ENCODE peak calls at places on chromosomes 6 and 20, in five cellular contexts. One of them, this sample, is unnamed.

GRCh38 chr6:144006731-144007454 is 1.2 kb downstream of the PLAGL1 start:
- DNase-seq in PC-3: peak; percentile 74
- DNase-seq in GM23338: peak; percentile 33
- DNase-seq in HCT116: peak; percentile 16
- DNase-seq in hepatocyte: peak; percentile 50
- DNase-seq in this sample: peak; percentile 65

GRCh38 chr6:27592107-27592480 is 119.2 kb upstream of the ZNF184 start:
- DNase-seq in PC-3: no peak
- DNase-seq in GM23338: peak; percentile 47
- DNase-seq in HCT116: no peak
- DNase-seq in hepatocyte: peak; percentile 21
- DNase-seq in this sample: no peak

GRCh38 chr6:130587778-130588520 is 222.1 kb downstream of the TMEM200A start:
- DNase-seq in PC-3: peak; percentile 73
- DNase-seq in GM23338: no peak
- DNase-seq in HCT116: no peak
- DNase-seq in hepatocyte: no peak
- DNase-seq in this sample: peak; percentile 80

GRCh38 chr6:129498950-129499870 is 210.8 kb downstream of the ARHGAP18 start:
- DNase-seq in PC-3: peak; percentile 81
- DNase-seq in GM23338: peak; percentile 80
- DNase-seq in HCT116: peak; percentile 67
- DNase-seq in hepatocyte: peak; percentile 74
- DNase-seq in this sample: peak; percentile 72

GRCh38 chr20:23242104-23242503 is 108.5 kb upstream of the NXT1 start:
- DNase-seq in PC-3: no peak
- DNase-seq in GM23338: no peak
- DNase-seq in HCT116: no peak
- DNase-seq in hepatocyte: no peak
- DNase-seq in this sample: no peak

GRCh38 chr6:25227854-25228253 is 51.3 kb upstream of the CARMIL1 start:
- DNase-seq in PC-3: no peak
- DNase-seq in GM23338: no peak
- DNase-seq in HCT116: no peak
- DNase-seq in hepatocyte: no peak
- DNase-seq in this sample: no peak

GRCh38 chr20:41669708-41670263 is 51.6 kb upstream of the CHD6 start:
- DNase-seq in PC-3: no peak
- DNase-seq in GM23338: peak; percentile 11
- DNase-seq in HCT116: no peak
- DNase-seq in hepatocyte: no peak
- DNase-seq in this sample: peak; percentile 3

GRCh38 chr20:63087236-63087871 is 80.6 kb upstream of the BHLHE23 start:
- DNase-seq in PC-3: no peak
- DNase-seq in GM23338: no peak
- DNase-seq in HCT116: no peak
- DNase-seq in hepatocyte: no peak
- DNase-seq in this sample: no peak

GRCh38 chr6:158923801-158924498 is 76.1 kb downstream of the RSPH3 start:
- DNase-seq in PC-3: no peak
- DNase-seq in GM23338: no peak
- DNase-seq in HCT116: no peak
- DNase-seq in hepatocyte: no peak
- DNase-seq in this sample: peak; percentile 74

GRCh38 chr20:9408422-9409300 is 105.7 kb upstream of the LAMP5 start:
- DNase-seq in PC-3: peak; percentile 70
- DNase-seq in GM23338: no peak
- DNase-seq in HCT116: no peak
- DNase-seq in hepatocyte: no peak
- DNase-seq in this sample: peak; percentile 71

GRCh38 chr6:43076928-43077809 is 1.1 kb downstream of the PTK7 start:
- DNase-seq in PC-3: peak; percentile 53
- DNase-seq in GM23338: peak; percentile 86
- DNase-seq in HCT116: no peak
- DNase-seq in hepatocyte: peak; percentile 62
- DNase-seq in this sample: peak; percentile 72

GRCh38 chr6:89745728-89746127 is 73.9 kb downstream of the MDN1 start:
- DNase-seq in PC-3: no peak
- DNase-seq in GM23338: no peak
- DNase-seq in HCT116: no peak
- DNase-seq in hepatocyte: no peak
- DNase-seq in this sample: no peak

GRCh38 chr6:75219213-75219612 is 13.4 kb upstream of the COL12A1 start:
- DNase-seq in PC-3: no peak
- DNase-seq in GM23338: no peak
- DNase-seq in HCT116: no peak
- DNase-seq in hepatocyte: no peak
- DNase-seq in this sample: peak; percentile 57

GRCh38 chr20:58950603-58951002 is 30.5 kb upstream of the NELFCD start:
- DNase-seq in PC-3: no peak
- DNase-seq in GM23338: no peak
- DNase-seq in HCT116: no peak
- DNase-seq in hepatocyte: no peak
- DNase-seq in this sample: no peak

GRCh38 chr20:53427951-53428350 is 165.7 kb downstream of the ZNF217 start:
- DNase-seq in PC-3: no peak
- DNase-seq in GM23338: no peak
- DNase-seq in HCT116: no peak
- DNase-seq in hepatocyte: no peak
- DNase-seq in this sample: no peak

GRCh38 chr20:36147707-36148106 is 6.8 kb upstream of the EPB41L1 start:
- DNase-seq in PC-3: no peak
- DNase-seq in GM23338: no peak
- DNase-seq in HCT116: no peak
- DNase-seq in hepatocyte: peak; percentile 48
- DNase-seq in this sample: peak; percentile 63

GRCh38 chr6:132405143-132405915 is 4.1 kb upstream of the MOXD1 start:
- DNase-seq in PC-3: peak; percentile 45
- DNase-seq in GM23338: no peak
- DNase-seq in HCT116: no peak
- DNase-seq in hepatocyte: no peak
- DNase-seq in this sample: peak; percentile 77
- TF ChIP-seq EZH2 in PC-3: no peak
- TF ChIP-seq EZH2 in GM23338: no peak
- TF ChIP-seq EZH2 in HCT116: no peak
- TF ChIP-seq EZH2 in hepatocyte: no peak
- TF ChIP-seq EZH2 in this sample: no peak

GRCh38 chr20:50866036-50866685 is 65.1 kb downstream of the ADNP start:
- DNase-seq in PC-3: no peak
- DNase-seq in GM23338: no peak
- DNase-seq in HCT116: no peak
- DNase-seq in hepatocyte: no peak
- DNase-seq in this sample: no peak
- H3K79me2 ChIP-seq in PC-3: no peaks in the 10 kb centered on the region
- H3K79me2 ChIP-seq in GM23338: no peaks in the 10 kb centered on the region
- H3K79me2 ChIP-seq in HCT116: no peaks in the 10 kb centered on the region
- H3K79me2 ChIP-seq in hepatocyte: no peaks in the 10 kb centered on the region
- H3K79me2 ChIP-seq in this sample: no peaks in the 10 kb centered on the region

DNA sequence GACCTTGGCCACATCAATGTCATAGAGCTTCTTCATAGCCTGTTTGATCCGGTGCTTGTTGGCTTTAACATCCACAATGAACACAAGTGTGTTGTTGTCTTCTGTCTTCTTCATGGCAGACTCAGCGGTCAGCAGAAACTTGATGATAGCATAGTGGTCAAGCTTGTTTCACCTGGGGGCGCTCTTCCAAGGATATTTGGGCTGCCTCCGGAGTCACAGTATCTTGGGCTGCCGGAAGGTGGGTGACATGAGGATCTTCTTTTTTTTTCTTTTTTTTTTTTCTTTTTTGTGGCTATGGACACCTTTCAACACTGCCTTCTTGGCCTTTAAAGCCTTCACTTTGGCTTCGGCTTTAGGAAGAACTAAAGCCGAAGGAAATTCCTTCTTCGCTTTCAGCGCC is 244.6 kb downstream of the GJA1 start:
- DNase-seq in PC-3: no peak
- DNase-seq in GM23338: peak; percentile 39
- DNase-seq in HCT116: no peak
- DNase-seq in hepatocyte: no peak
- DNase-seq in this sample: no peak
- H3K9me2 ChIP-seq in PC-3: no peaks in the 10 kb centered on the region
- H3K9me2 ChIP-seq in GM23338: peaks cover 7% of the 10 kb centered on the region
- H3K9me2 ChIP-seq in HCT116: no peaks in the 10 kb centered on the region
- H3K9me2 ChIP-seq in hepatocyte: no peaks in the 10 kb centered on the region
- H3K9me2 ChIP-seq in this sample: no peaks in the 10 kb centered on the region

GRCh38 chr6:35087361-35088280 is 53.5 kb downstream of the TCP11 start:
- DNase-seq in PC-3: no peak
- DNase-seq in GM23338: no peak
- DNase-seq in HCT116: no peak
- DNase-seq in hepatocyte: peak; percentile 6
- DNase-seq in this sample: no peak
- TF ChIP-seq EZH2 in PC-3: no peak
- TF ChIP-seq EZH2 in GM23338: no peak
- TF ChIP-seq EZH2 in HCT116: no peak
- TF ChIP-seq EZH2 in hepatocyte: no peak
- TF ChIP-seq EZH2 in this sample: no peak

GRCh38 chr20:3995749-3996305 is 19.5 kb downstream of the RNF24 start:
- DNase-seq in PC-3: no peak
- DNase-seq in GM23338: no peak
- DNase-seq in HCT116: no peak
- DNase-seq in hepatocyte: no peak
- DNase-seq in this sample: no peak

GRCh38 chr20:3990741-3991140 is 24.6 kb downstream of the RNF24 start:
- DNase-seq in PC-3: no peak
- DNase-seq in GM23338: no peak
- DNase-seq in HCT116: no peak
- DNase-seq in hepatocyte: no peak
- DNase-seq in this sample: no peak

GRCh38 chr20:3994125-3994524 is 21.2 kb downstream of the RNF24 start:
- DNase-seq in PC-3: no peak
- DNase-seq in GM23338: no peak
- DNase-seq in HCT116: no peak
- DNase-seq in hepatocyte: no peak
- DNase-seq in this sample: no peak

GRCh38 chr20:3995067-3995748 is 20.1 kb downstream of the RNF24 start:
- DNase-seq in PC-3: peak; percentile 36
- DNase-seq in GM23338: peak; percentile 45
- DNase-seq in HCT116: no peak
- DNase-seq in hepatocyte: no peak
- DNase-seq in this sample: peak; percentile 83

GRCh38 chr20:3993109-3993508 is 22.2 kb downstream of the RNF24 start:
- DNase-seq in PC-3: no peak
- DNase-seq in GM23338: no peak
- DNase-seq in HCT116: no peak
- DNase-seq in hepatocyte: no peak
- DNase-seq in this sample: no peak
- H3K79me2 ChIP-seq in PC-3: no peaks in the 10 kb centered on the region
- H3K79me2 ChIP-seq in GM23338: peaks cover 8% of the 10 kb centered on the region
- H3K79me2 ChIP-seq in HCT116: peaks cover 2% of the 10 kb centered on the region
- H3K79me2 ChIP-seq in hepatocyte: peaks cover 47% of the 10 kb centered on the region
- H3K79me2 ChIP-seq in this sample: peaks cover 97% of the 10 kb centered on the region

DNA sequence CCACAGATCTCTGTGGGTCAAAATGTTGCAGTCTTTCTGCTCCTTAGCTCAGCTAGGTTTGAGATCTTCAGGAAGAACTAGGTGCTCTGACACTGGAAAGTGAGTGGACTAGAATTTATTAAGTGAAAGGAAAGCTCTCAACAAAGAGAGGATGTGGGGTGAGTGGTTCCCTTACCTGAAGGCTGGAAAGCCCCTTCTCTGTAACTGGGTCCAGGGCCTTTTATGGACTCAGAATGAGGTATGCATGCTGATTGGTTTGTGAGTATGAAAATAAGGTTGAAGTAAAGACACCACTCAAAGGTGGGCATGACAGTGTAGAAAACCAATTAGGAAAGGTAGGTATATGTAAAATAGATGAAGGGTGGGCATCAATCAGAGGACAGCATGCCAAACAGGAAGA is 485.5 kb downstream of the CD109 start:
- DNase-seq in PC-3: no peak
- DNase-seq in GM23338: no peak
- DNase-seq in HCT116: no peak
- DNase-seq in hepatocyte: no peak
- DNase-seq in this sample: no peak
- H3K9me2 ChIP-seq in PC-3: no peaks in the 10 kb centered on the region
- H3K9me2 ChIP-seq in GM23338: no peaks in the 10 kb centered on the region
- H3K9me2 ChIP-seq in HCT116: no peaks in the 10 kb centered on the region
- H3K9me2 ChIP-seq in hepatocyte: no peaks in the 10 kb centered on the region
- H3K9me2 ChIP-seq in this sample: no peaks in the 10 kb centered on the region

DNA sequence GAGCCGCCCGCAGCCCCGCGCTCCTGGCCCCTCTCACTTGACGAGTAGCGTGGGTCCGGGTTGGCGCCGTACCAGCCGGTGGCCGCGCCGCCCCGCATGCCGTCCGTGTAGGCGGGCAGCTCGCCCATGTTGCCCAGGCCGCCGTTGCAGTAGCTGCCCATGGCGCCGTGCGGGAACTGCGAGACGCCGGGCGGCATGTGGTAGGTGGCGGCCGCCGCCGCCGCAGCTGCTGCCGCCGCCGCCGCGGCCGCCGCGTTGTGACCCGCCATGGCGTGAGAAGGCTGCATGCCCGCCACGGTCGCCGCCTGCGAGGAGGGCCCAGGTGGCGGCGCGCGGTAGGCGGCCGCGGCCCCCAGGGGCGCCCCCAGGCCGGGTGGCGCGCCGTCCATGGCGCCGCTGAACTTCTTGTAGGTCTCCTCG is 395 bp downstream of the NKX2-4 start:
- DNase-seq in PC-3: no peak
- DNase-seq in GM23338: peak; percentile 53
- DNase-seq in HCT116: no peak
- DNase-seq in hepatocyte: peak; percentile 20
- DNase-seq in this sample: peak; percentile 58
- TF ChIP-seq EZH2 in PC-3: no peak
- TF ChIP-seq EZH2 in GM23338: no peak
- TF ChIP-seq EZH2 in HCT116: no peak
- TF ChIP-seq EZH2 in hepatocyte: peak; percentile 41
- TF ChIP-seq EZH2 in this sample: no peak